ENCODE peak calls at places on chromosomes 1 and 21, in seven cellular contexts. Q is stimulated activated CD4-positive, alpha-beta T cell treated with anti-CD3 and anti-CD28 coated beads, Interleukin-4, amount 100 ng/mL, for 48 hours; F is islet precursor cell; G is GM04504; M is T-helper 1 cell; N is dermis blood vessel endothelial cell; C is glomerular endothelial cell. W is an unnamed sample.

GRCh38 chr1:53639251-53639721 is 99.7 kb downstream of the GLIS1 start:
- DNase-seq in Q (no peak), F (peak; percentile 78), G (peak; percentile 42), M (no peak), N (peak; percentile 10), C (no peak), W (no peak)

GRCh38 chr1:109988349-109988914 is 3.9 kb downstream of the AHCYL1 start:
- DNase-seq in Q (no peak), F (no peak), G (no peak), M (no peak), N (no peak), C (no peak), W (no peak)

GRCh38 chr21:43825936-43826622 is 36.7 kb downstream of the RRP1 start:
- DNase-seq in Q (no peak), F (peak; percentile 55), G (no peak), M (no peak), N (no peak), C (no peak), W (no peak)

GRCh38 chr1:116769561-116769977 is 15.3 kb downstream of the CD2 start:
- DNase-seq in Q (no peak), F (peak; percentile 7), G (no peak), M (peak; percentile 72), N (peak; percentile 32), C (no peak), W (no peak)

GRCh38 chr1:37391181-37391949 is 83.0 kb upstream of the ZC3H12A start:
- DNase-seq in Q (no peak), F (peak; percentile 58), G (no peak), M (no peak), N (no peak), C (no peak), W (no peak)

GRCh38 chr1:65632230-65632629 is 160.5 kb upstream of the PDE4B start:
- DNase-seq in Q (no peak), F (no peak), G (no peak), M (no peak), N (no peak), C (no peak), W (no peak)

GRCh38 chr1:43382027-43382771 is 7.4 kb downstream of the MED8 start:
- DNase-seq in Q (no peak), F (no peak), G (no peak), M (no peak), N (no peak), C (no peak), W (no peak)

GRCh38 chr1:78792756-78793155 is 143.1 kb downstream of the IFI44 start:
- DNase-seq in Q (no peak), F (no peak), G (peak; percentile 24), M (no peak), N (no peak), C (no peak), W (no peak)

GRCh38 chr1:110671323-110671722 is 3.4 kb downstream of the KCNA3 start:
- DNase-seq in Q (no peak), F (no peak), G (no peak), M (no peak), N (no peak), C (no peak), W (no peak)

GRCh38 chr1:19613075-19613748 is 30.9 kb upstream of the NBL1 start:
- DNase-seq in Q (no peak), F (no peak), G (no peak), M (no peak), N (no peak), C (no peak), W (no peak)

GRCh38 chr1:35592991-35593769 is 20.1 kb downstream of the TFAP2E start:
- DNase-seq in Q (no peak), F (peak; percentile 63), G (no peak), M (no peak), N (no peak), C (no peak), W (no peak)

GRCh38 chr1:25780318-25781129 is 19.5 kb upstream of the SELENON start:
- DNase-seq in Q (no peak), F (peak; percentile 77), G (no peak), M (no peak), N (no peak), C (no peak), W (no peak)

GRCh38 chr1:53526451-53527101 is 67.4 kb downstream of the DMRTB1 start:
- DNase-seq in Q (no peak), F (peak; percentile 68), G (no peak), M (no peak), N (no peak), C (no peak), W (no peak)

GRCh38 chr1:7400566-7400965 is 370.5 kb upstream of the VAMP3 start:
- DNase-seq in Q (no peak), F (no peak), G (no peak), M (no peak), N (no peak), C (no peak), W (no peak)

GRCh38 chr1:182367928-182368327 is 23.7 kb downstream of the GLUL start:
- DNase-seq in Q (no peak), F (no peak), G (no peak), M (no peak), N (no peak), C (no peak), W (no peak)

W was measured in pulmonary artery endothelial cell.